ENCODE peak calls at places on chromosomes 7 and 10, in ten cellular contexts. V is fibroblast of pulmonary artery; P is RWPE1; B is fibroblast of mammary gland; U is nephron progenitor cell; L is PC-9; J is uterus; D is Panc1; E is CD4-positive, alpha-beta T cell; R is activated CD8-positive, alpha-beta T cell treated with anti-CD3 and anti-CD28 coated beads for 36 hours. X is an unnamed sample.

GRCh38 chr10:17001297-17001744 is 128.3 kb downstream of the CUBN start:
- DNase-seq in P (no peak), R (no peak), D (no peak), U (no peak), E (no peak), B (peak; percentile 79), J (no peak), L (no peak), V (no peak), X (no peak)

GRCh38 chr10:71865561-71866041 is 14.6 kb upstream of the PSAP start:
- DNase-seq in U (no peak), E (no peak), R (no peak), D (no peak), P (no peak), V (no peak), L (no peak), J (no peak), B (no peak), X (no peak)

GRCh38 chr7:157434231-157434630 is 97.4 kb downstream of the DNAJB6 start:
- DNase-seq in U (no peak), B (no peak), V (no peak), E (no peak), D (no peak), L (no peak), P (no peak), J (no peak), R (no peak), X (no peak)

GRCh38 chr10:22489467-22489866 is 144.2 kb downstream of the SPAG6 start:
- DNase-seq in U (no peak), E (no peak), B (peak; percentile 61), J (no peak), D (no peak), L (no peak), V (no peak), R (no peak), P (no peak), X (no peak)

GRCh38 chr10:47309403-47310089 is 9.5 kb downstream of the GDF10 start:
- DNase-seq in L (no peak), D (no peak), E (no peak), V (no peak), P (no peak), B (no peak), R (peak; percentile 38), J (no peak), U (no peak), X (no peak)

GRCh38 chr10:43201545-43202131 is 63.4 kb downstream of the CSGALNACT2 start:
- DNase-seq in J (peak; percentile 16), R (no peak), E (no peak), L (no peak), V (no peak), P (no peak), D (no peak), B (no peak), U (peak; percentile 1), X (peak; percentile 35)

GRCh38 chr10:24579911-24580310 is 143.8 kb downstream of the ARHGAP21 start:
- DNase-seq in B (no peak), R (no peak), P (no peak), J (no peak), V (no peak), U (no peak), E (no peak), L (no peak), D (no peak), X (no peak)

GRCh38 chr10:17340144-17340829 is 112.2 kb downstream of the VIM start:
- DNase-seq in E (no peak), D (no peak), V (no peak), L (no peak), R (no peak), U (no peak), B (no peak), P (no peak), J (no peak), X (no peak)

GRCh38 chr10:86335831-86336230 is 30.8 kb downstream of the GRID1 start:
- DNase-seq in P (no peak), R (no peak), E (no peak), U (no peak), L (no peak), B (no peak), V (no peak), J (no peak), D (no peak), X (no peak)

GRCh38 chr10:86333813-86334514 is 32.6 kb downstream of the GRID1 start:
- DNase-seq in U (no peak), B (no peak), D (no peak), J (no peak), L (no peak), R (no peak), P (no peak), E (no peak), V (no peak), X (no peak)

GRCh38 chr10:86335257-86335656 is 31.3 kb downstream of the GRID1 start:
- DNase-seq in D (no peak), P (no peak), U (no peak), V (no peak), B (no peak), R (no peak), J (no peak), E (no peak), L (no peak), X (no peak)

GRCh38 chr10:86336341-86336740 is 30.3 kb downstream of the GRID1 start:
- DNase-seq in J (no peak), E (no peak), D (no peak), P (no peak), R (no peak), U (no peak), L (no peak), B (no peak), V (no peak), X (no peak)

DNA sequence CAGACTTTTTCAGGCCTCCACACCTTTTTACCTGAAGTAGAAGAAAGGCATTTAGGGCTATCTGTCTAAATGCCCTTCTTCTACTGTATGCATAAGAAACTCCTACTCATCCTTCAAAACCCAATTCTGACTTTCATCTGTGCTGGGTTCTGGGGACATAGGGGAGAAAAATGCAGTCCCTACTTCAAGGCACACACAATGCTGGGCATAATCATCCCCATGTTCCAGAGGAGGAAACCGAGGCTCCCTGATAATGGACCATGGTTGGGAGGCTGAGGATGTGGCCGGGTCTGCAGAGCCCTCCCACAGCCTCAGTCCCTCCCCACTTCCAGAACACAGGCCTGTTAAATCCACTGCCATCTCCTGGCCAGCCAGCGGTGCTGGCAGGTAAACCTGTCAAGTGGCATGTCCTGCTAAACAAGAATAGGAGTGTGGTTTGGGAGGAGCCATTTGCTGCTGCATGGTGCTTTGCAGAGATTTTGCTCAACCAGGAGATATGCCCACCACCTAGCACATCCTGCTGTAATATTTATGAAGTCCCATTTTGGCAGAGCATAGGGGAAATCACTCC is 32.0 kb downstream of the GRID1 start:
- DNase-seq in V (no peak), J (no peak), E (no peak), R (no peak), U (no peak), P (peak; percentile 43), D (no peak), B (no peak), L (peak; percentile 34), X (no peak)
- TF ChIP-seq CTCF in V (no peak), J (no peak), E (no peak), R (no peak), U (no peak), P (no peak), D (no peak), B (no peak), L (no peak), X (no peak)

GRCh38 chr7:150324366-150324961 is 1.1 kb upstream of the ACTR3C start:
- DNase-seq in E (no peak), V (peak; percentile 22), L (no peak), D (no peak), U (no peak), B (peak; percentile 43), J (peak; percentile 36), P (no peak), R (peak; percentile 19), X (no peak)

GRCh38 chr7:150321788-150322113 is 1.4 kb upstream of the LRRC61 start:
- DNase-seq in U (no peak), E (no peak), P (no peak), D (no peak), B (no peak), L (peak; percentile 8), J (no peak), V (no peak), R (no peak), X (no peak)

GRCh38 chr7:150323682-150324365 is 479 bp upstream of the ACTR3C start:
- DNase-seq in P (peak; percentile 8), V (no peak), E (peak; percentile 9), J (no peak), U (no peak), L (peak; percentile 46), D (no peak), B (no peak), R (no peak), X (no peak)

GRCh38 chr7:150322114-150322832 is 882 bp upstream of the LRRC61 start:
- DNase-seq in U (no peak), B (no peak), R (peak; percentile 90), P (no peak), L (peak; percentile 58), D (no peak), J (no peak), V (no peak), E (peak; percentile 59), X (no peak)

DNA sequence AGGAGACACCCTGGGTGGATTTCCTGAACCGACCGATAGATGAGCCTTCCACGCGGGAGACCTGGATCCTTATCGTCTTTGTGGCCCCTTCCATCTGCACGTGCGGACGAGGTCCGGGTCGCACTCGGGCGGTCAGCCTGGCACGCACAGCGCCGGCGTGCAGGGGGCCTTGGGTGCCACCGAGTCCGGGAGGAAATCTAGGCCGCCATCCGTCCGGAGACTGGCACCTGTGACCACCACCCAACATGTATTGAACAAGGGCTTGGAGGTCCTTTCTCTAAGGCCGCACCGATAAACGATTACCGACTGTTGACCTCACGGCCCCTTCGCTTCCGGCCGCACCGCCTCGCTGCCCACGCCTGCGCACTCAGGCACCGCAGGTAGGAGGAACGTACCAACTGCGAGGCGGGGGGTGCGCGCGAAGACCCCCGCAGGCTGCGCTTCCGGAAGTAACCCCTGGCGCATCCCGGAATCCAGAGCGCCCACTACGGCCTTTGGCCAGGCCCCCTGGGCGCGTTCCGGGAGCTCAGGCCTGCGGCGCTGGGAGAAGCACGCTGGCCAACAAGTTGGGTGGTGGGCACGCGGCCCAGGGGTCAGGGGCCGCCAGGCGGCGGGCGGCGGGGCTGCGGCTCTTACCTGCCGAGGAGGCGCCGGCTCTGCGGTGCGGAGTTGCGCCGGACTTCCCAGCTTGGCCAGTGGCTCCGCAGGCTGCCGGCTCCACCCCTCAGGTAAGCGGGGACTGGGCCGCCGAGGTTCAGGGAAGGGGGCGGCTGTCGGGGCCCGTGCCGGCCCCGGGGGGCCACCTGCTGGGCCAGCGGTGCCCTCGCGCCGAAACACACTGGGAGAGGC is at the start of the genes ACTR3C and LRRC61:
- DNase-seq in D (no peak), E (peak; percentile 59), B (no peak), P (peak; percentile 32), R (peak; percentile 81), U (no peak), V (no peak), L (peak; percentile 69), J (peak; percentile 44), X (no peak)
- TF ChIP-seq CTCF in D (no peak), E (peak; percentile 23), B (no peak), P (peak; percentile 34), R (peak; percentile 43), U (no peak), V (no peak), L (peak; percentile 42), J (no peak), X (no peak)

GRCh38 chr7:116979430-116979829 is 26.1 kb downstream of the ST7 start:
- DNase-seq in E (no peak), R (no peak), L (no peak), J (no peak), P (no peak), D (no peak), U (no peak), V (no peak), B (no peak), X (no peak)

GRCh38 chr7:116984917-116985316 is 31.6 kb downstream of the ST7 start:
- DNase-seq in V (peak; percentile 50), P (peak; percentile 46), B (peak; percentile 44), U (no peak), R (no peak), L (no peak), J (no peak), D (no peak), E (no peak), X (no peak)

GRCh38 chr7:116984511-116984910 is 31.2 kb downstream of the ST7 start:
- DNase-seq in D (no peak), J (no peak), P (no peak), L (no peak), U (no peak), R (no peak), V (no peak), E (no peak), B (no peak), X (no peak)

GRCh38 chr7:116980354-116980753 is 27.1 kb downstream of the ST7 start:
- DNase-seq in L (no peak), U (no peak), D (no peak), J (no peak), R (no peak), P (no peak), B (no peak), E (no peak), V (no peak), X (no peak)

DNA sequence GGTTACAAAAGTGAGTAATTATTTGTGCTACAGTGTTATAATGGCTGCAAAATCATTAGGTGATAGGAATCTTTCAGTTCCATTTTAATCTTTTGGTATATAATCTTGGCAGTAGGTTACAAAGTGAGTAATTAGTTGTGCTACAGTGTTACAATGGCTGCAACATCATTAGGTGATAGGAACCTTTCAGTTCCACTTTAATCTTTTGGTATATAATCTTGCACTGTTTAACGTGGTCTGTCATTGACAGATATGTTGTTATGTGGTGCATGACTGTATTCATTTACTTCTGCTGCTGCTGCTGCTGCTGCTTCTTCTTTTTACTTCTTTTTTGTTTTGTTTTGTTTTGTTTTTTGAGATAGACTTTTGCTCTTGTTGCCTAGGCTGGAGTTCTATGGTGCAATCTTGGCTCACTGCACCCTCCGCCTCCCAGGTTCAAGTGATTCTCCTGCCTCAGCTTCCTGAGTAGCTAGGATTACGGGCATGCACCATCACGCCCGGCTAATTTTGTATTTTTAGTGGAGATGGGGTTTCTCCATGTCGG is 28.7 kb downstream of the ST7 start:
- DNase-seq in E (no peak), U (no peak), B (no peak), P (no peak), R (no peak), L (no peak), D (no peak), V (no peak), J (no peak), X (no peak)
- TF ChIP-seq CTCF in E (no peak), U (no peak), B (no peak), P (no peak), R (no peak), L (no peak), D (no peak), V (no peak), J (no peak), X (no peak)

DNA sequence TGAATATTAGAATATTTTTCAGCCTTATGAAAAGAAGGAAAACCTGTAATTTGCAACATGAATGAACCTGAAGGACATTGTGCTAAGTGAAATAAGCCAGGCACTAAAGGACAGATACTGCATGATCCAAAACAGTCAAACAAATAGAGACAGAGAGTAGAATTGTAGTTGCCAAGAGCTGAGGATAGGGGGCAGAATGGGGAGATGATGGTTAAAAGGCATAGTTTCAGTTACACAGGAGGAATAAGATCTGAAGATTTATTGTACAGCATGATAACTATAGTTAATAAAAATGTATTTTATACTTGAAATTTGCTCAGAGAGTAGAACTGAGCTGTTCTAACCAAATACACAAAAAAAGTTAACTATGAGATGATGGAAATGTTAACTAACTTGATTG is 149.0 kb upstream of the TMEM106B start:
- DNase-seq in R (peak; percentile 21), E (no peak), J (no peak), L (no peak), B (no peak), V (peak; percentile 12), P (no peak), U (no peak), D (no peak), X (no peak)
- TF ChIP-seq CTCF in R (peak; percentile 34), E (no peak), J (no peak), L (peak; percentile 41), B (peak; percentile 35), V (peak; percentile 52), P (no peak), U (no peak), D (peak; percentile 29), X (no peak)

X was measured in mesothelial cell of epicardium.